ENCODE peak calls at places on chromosomes 16 and 17, in five cellular contexts. A is activated T-cell treated with anti-CD3 and anti-CD28 coated beads, Interleukin-2, amount 50 U/mL, for 72 hours; L is T-cell; B is stimulated activated CD8-positive, alpha-beta memory T cell treated with anti-CD3 and anti-CD28 coated beads, Interleukin-7, amount 100 ng/mL, for 1 hour; D is NCI-H2081. E is an unnamed sample.

GRCh38 chr16:86371083-86371803 is 139.1 kb upstream of the FOXF1 start:
- DNase-seq in A (no peak), L (no peak), B (no peak), D (no peak), E (no peak)

GRCh38 chr17:81509048-81509686 is 3.4 kb downstream of the ACTG1 start:
- DNase-seq in A (no peak), L (no peak), B (no peak), D (no peak), E (no peak)

GRCh38 chr17:1785925-1786324 is 24.1 kb downstream of the SERPINF1 start:
- DNase-seq in A (no peak), L (no peak), B (no peak), D (no peak), E (peak)

GRCh38 chr16:58414938-58415451 is 22.7 kb downstream of the GINS3 start:
- DNase-seq in A (no peak), L (no peak), B (no peak), D (no peak), E (no peak)

GRCh38 chr16:11300560-11300892 is 19.4 kb upstream of the PRM1 start:
- DNase-seq in A (no peak), L (no peak), B (no peak), D (no peak), E (no peak)

GRCh38 chr17:82314012-82314720 is 3.2 kb downstream of the CD7 start:
- DNase-seq in A (no peak), L (no peak), B (no peak), D (no peak), E (no peak)

GRCh38 chr17:73643012-73643845 is 1.0 kb downstream of the SDK2 start:
- DNase-seq in A (peak), L (no peak), B (no peak), D (peak), E (no peak)

GRCh38 chr17:42720996-42721583 is 23.8 kb downstream of the EZH1 start:
- DNase-seq in A (peak), L (peak), B (no peak), D (peak), E (no peak)

GRCh38 chr17:9037741-9038140 is 16.4 kb downstream of the NTN1 start:
- DNase-seq in A (no peak), L (no peak), B (no peak), D (no peak), E (no peak)

GRCh38 chr16:60636117-60636516 is 1400.1 kb downstream of the CDH8 start:
- DNase-seq in A (no peak), L (no peak), B (no peak), D (no peak), E (no peak)

GRCh38 chr17:31398381-31399275 is 7.2 kb downstream of the RAB11FIP4 start:
- DNase-seq in A (no peak), L (no peak), B (no peak), D (no peak), E (no peak)

GRCh38 chr17:61205931-61206330 is 193.7 kb upstream of the TBX2 start:
- DNase-seq in A (no peak), L (no peak), B (no peak), D (no peak), E (no peak)

GRCh38 chr17:49901460-49902331 is 53.8 kb upstream of the TAC4 start:
- DNase-seq in A (no peak), L (peak), B (no peak), D (no peak), E (no peak)

GRCh38 chr17:72123964-72124791 is 3.4 kb downstream of the SOX9 start:
- DNase-seq in A (no peak), L (no peak), B (no peak), D (no peak), E (no peak)

GRCh38 chr16:55641430-55642056 is 14.2 kb upstream of the SLC6A2 start:
- DNase-seq in A (no peak), L (no peak), B (no peak), D (no peak), E (no peak)

GRCh38 chr17:8479431-8479947 is 43.8 kb downstream of the NDEL1 start:
- DNase-seq in A (no peak), L (no peak), B (no peak), D (no peak), E (peak)

GRCh38 chr17:68700391-68700790 is 99.2 kb upstream of the FAM20A start:
- DNase-seq in A (no peak), L (no peak), B (no peak), D (no peak), E (no peak)

GRCh38 chr16:78444-79145 is 570 bp downstream of the MPG start:
- DNase-seq in A (peak), L (no peak), B (no peak), D (no peak), E (peak)

GRCh38 chr17:74737299-74738050 is 419 bp downstream of the RAB37 start:
- DNase-seq in A (peak), L (peak), B (no peak), D (no peak), E (no peak)

E was measured in Right ventricle myocardium superior.